ENCODE peak calls at places on chromosomes 16 and 17, in ten cellular contexts. K is fibroblast of mammary gland, D is mucosa of descending colon, Z is adrenal gland, Y is RWPE1, H is nephron progenitor cell, O is heart left ventricle, B is H1, A is tibial nerve, I is right atrium auricular region. S is an unnamed sample.

GRCh38 chr17:78933025-78933958 is 8.1 kb upstream of the TIMP2 start:
- DNase-seq in K (peak; percentile 99), D (no peak), Z (peak; percentile 73), Y (peak; percentile 90), H (no peak), O (peak; percentile 82), B (no peak), A (peak; percentile 58), I (peak; percentile 84), S (peak; percentile 96)

GRCh38 chr16:12459401-12459791 is 344.3 kb downstream of the CPPED1 start:
- DNase-seq in K (no peak), D (peak; percentile 39), Z (peak; percentile 65), Y (no peak), H (no peak), O (peak; percentile 62), B (no peak), A (no peak), I (peak; percentile 71), S (no peak)

GRCh38 chr16:19858654-19859018 is 26.0 kb downstream of the GPRC5B start:
- DNase-seq in K (no peak), D (no peak), Z (no peak), Y (no peak), H (no peak), O (no peak), B (no peak), A (no peak), I (no peak), S (no peak)

GRCh38 chr16:56776562-56776961 is 46.6 kb downstream of the NUP93 start:
- DNase-seq in K (peak; percentile 52), D (no peak), Z (peak; percentile 55), Y (peak; percentile 35), H (no peak), O (no peak), B (no peak), A (no peak), I (no peak), S (no peak)

GRCh38 chr17:7704601-7705268 is at the start of gene EFNB3:
- DNase-seq in K (no peak), D (no peak), Z (no peak), Y (no peak), H (peak; percentile 82), O (no peak), B (no peak), A (no peak), I (no peak), S (no peak)

GRCh38 chr17:46876353-46876887 is 25.0 kb downstream of the WNT9B start:
- DNase-seq in K (no peak), D (peak; percentile 85), Z (no peak), Y (peak; percentile 45), H (peak; percentile 17), O (no peak), B (no peak), A (no peak), I (no peak), S (no peak)

GRCh38 chr17:50527155-50527762 is 5.3 kb upstream of the EPN3 start:
- DNase-seq in K (no peak), D (no peak), Z (no peak), Y (no peak), H (no peak), O (no peak), B (no peak), A (no peak), I (no peak), S (no peak)

GRCh38 chr16:14423344-14423743 is 206.7 kb downstream of the PARN start:
- DNase-seq in K (peak; percentile 11), D (no peak), Z (no peak), Y (no peak), H (no peak), O (no peak), B (no peak), A (no peak), I (no peak), S (no peak)

GRCh38 chr17:43578699-43579569 is 32.8 kb upstream of the ETV4 start:
- DNase-seq in K (peak; percentile 36), D (no peak), Z (peak; percentile 9), Y (no peak), H (peak; percentile 67), O (no peak), B (no peak), A (no peak), I (no peak), S (peak; percentile 32)

GRCh38 chr17:57782642-57783337 is 37.7 kb upstream of the CCDC182 start:
- DNase-seq in K (no peak), D (no peak), Z (no peak), Y (no peak), H (peak; percentile 25), O (no peak), B (no peak), A (no peak), I (no peak), S (no peak)

GRCh38 chr16:83623091-83623730 is 184.6 kb upstream of the HSBP1 start:
- DNase-seq in K (no peak), D (no peak), Z (no peak), Y (no peak), H (no peak), O (no peak), B (no peak), A (no peak), I (peak; percentile 38), S (no peak)

GRCh38 chr17:61385869-61386245 is 13.8 kb upstream of the TBX2 start:
- DNase-seq in K (peak; percentile 87), D (no peak), Z (no peak), Y (no peak), H (no peak), O (no peak), B (no peak), A (no peak), I (no peak), S (no peak)

GRCh38 chr16:51880776-51881175 is 666.2 kb downstream of the TOX3 start:
- DNase-seq in K (peak; percentile 83), D (no peak), Z (no peak), Y (peak; percentile 66), H (no peak), O (no peak), B (no peak), A (no peak), I (no peak), S (peak; percentile 81)

GRCh38 chr17:12592941-12593340 is 72.7 kb upstream of the MYOCD start:
- DNase-seq in K (no peak), D (no peak), Z (no peak), Y (no peak), H (no peak), O (no peak), B (no peak), A (no peak), I (no peak), S (no peak)

GRCh38 chr17:12584727-12585126 is 81.0 kb upstream of the MYOCD start:
- DNase-seq in K (no peak), D (no peak), Z (no peak), Y (no peak), H (no peak), O (no peak), B (no peak), A (no peak), I (no peak), S (no peak)

GRCh38 chr17:12588531-12588930 is 77.2 kb upstream of the MYOCD start:
- DNase-seq in K (no peak), D (no peak), Z (no peak), Y (no peak), H (no peak), O (no peak), B (no peak), A (no peak), I (no peak), S (no peak)

GRCh38 chr17:12591336-12591735 is 74.4 kb upstream of the MYOCD start:
- DNase-seq in K (no peak), D (no peak), Z (no peak), Y (no peak), H (peak; percentile 42), O (no peak), B (no peak), A (no peak), I (no peak), S (peak; percentile 6)

DNA sequence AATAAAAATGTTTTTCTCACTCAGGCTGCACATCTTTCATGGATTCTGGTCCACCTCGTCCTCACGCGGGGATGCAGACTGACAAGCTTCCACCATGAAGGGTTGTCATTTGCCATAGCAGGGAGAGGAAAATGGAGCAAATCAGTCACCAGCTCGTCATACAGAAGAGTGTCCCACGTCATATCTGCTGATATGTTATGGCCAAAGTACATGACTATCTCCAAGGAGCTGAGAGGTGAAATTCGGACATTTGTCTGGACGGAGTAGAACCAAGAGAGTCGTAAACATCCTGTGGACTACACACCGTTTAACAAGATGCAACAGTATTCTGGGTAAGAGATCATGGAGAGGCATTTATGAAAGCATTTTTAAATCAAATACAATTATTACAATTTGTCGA is 75.3 kb upstream of the MYOCD start:
- DNase-seq in K (no peak), D (no peak), Z (no peak), Y (no peak), H (no peak), O (no peak), B (no peak), A (no peak), I (no peak), S (no peak)
- TF ChIP-seq CTCF in K (no peak), D (no peak), Z (no peak), Y (no peak), H (no peak), O (no peak), B (no peak), A (no peak), I (no peak), S (no peak)

GRCh38 chr17:80474231-80474932 is 2.0 kb downstream of the NPTX1 start:
- DNase-seq in K (peak; percentile 41), D (no peak), Z (peak; percentile 39), Y (peak; percentile 49), H (peak; percentile 40), O (no peak), B (no peak), A (no peak), I (no peak), S (peak; percentile 42)
- TF ChIP-seq CTCF in K (no peak), D (no peak), Z (no peak), Y (peak; percentile 33), H (no peak), O (no peak), B (no peak), A (peak; percentile 12), I (no peak), S (peak; percentile 63)

GRCh38 chr17:17780941-17781590 is 55.7 kb downstream of the SREBF1 start:
- DNase-seq in K (peak; percentile 49), D (no peak), Z (no peak), Y (no peak), H (peak; percentile 68), O (no peak), B (peak; percentile 50), A (no peak), I (no peak), S (no peak)
- TF ChIP-seq CTCF in K (peak; percentile 31), D (no peak), Z (no peak), Y (no peak), H (no peak), O (no peak), B (peak; percentile 49), A (no peak), I (no peak), S (no peak)

DNA sequence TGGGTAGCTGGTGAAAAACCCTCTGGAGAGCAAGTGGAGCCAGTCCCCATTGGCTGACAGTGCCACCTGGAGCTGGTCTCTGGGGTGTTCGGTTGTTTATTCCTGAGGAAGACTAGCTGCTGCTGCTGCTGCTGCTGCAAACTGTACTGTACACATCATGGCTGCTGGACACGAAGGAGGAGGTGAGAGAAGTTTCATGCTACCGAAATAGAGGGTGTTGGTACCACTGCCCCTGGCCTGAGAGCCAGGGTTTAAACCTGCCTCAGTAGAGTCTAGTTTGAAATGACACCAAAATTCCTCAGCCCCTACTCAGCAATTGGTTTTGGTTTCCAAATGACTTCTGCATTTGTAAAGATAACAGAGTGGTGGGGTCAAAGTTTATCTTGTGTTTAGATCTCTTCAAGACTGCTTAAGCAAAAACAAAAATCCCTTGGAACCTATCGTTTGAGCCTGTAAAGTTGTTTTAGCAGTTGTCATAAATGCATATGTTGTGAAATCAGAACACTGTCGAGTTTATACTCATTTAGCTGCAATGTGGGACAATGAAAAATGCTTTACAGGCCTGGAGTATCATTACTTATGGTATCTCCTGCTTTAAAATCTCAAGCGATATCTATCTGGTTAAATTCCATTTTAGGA is 40.8 kb downstream of the CYB5B start:
- DNase-seq in K (no peak), D (peak; percentile 36), Z (peak; percentile 27), Y (no peak), H (no peak), O (no peak), B (no peak), A (no peak), I (no peak), S (peak; percentile 88)
- TF ChIP-seq CTCF in K (no peak), D (no peak), Z (no peak), Y (no peak), H (no peak), O (no peak), B (no peak), A (no peak), I (no peak), S (no peak)

S was measured in HFFc6.